ENCODE peak calls at places on chromosomes 12 and 14, in seven cellular contexts. One of them, this sample, is unnamed.

GRCh38 chr12:54051916-54052744 is 1.5 kb upstream of the HOXC4 start:
- DNase-seq in osteocyte: no peak
- DNase-seq in A549: no peak
- DNase-seq in fibroblast of lung: no peak
- DNase-seq in lower lobe of right lung: no peak
- DNase-seq in WERI-Rb-1: no peak
- DNase-seq in lower leg skin: no peak
- DNase-seq in this sample: no peak

GRCh38 chr12:60035835-60036234 is 440.0 kb downstream of the SLC16A7 start:
- DNase-seq in A549: no peak
- DNase-seq in fibroblast of lung: no peak
- DNase-seq in lower lobe of right lung: no peak
- DNase-seq in lower leg skin: no peak
- DNase-seq in osteocyte: no peak
- DNase-seq in WERI-Rb-1: no peak
- DNase-seq in this sample: peak; percentile 32

GRCh38 chr12:39329015-39329414 is 113.9 kb downstream of the KIF21A start:
- DNase-seq in fibroblast of lung: no peak
- DNase-seq in osteocyte: no peak
- DNase-seq in lower lobe of right lung: no peak
- DNase-seq in WERI-Rb-1: no peak
- DNase-seq in A549: no peak
- DNase-seq in lower leg skin: no peak
- DNase-seq in this sample: no peak

GRCh38 chr12:86551146-86551571 is 295.0 kb upstream of the MGAT4C start:
- DNase-seq in lower leg skin: no peak
- DNase-seq in fibroblast of lung: peak; percentile 12
- DNase-seq in WERI-Rb-1: no peak
- DNase-seq in osteocyte: no peak
- DNase-seq in A549: no peak
- DNase-seq in lower lobe of right lung: no peak
- DNase-seq in this sample: no peak

GRCh38 chr14:39107624-39108023 is 4.6 kb upstream of the SEC23A start:
- DNase-seq in fibroblast of lung: peak; percentile 67
- DNase-seq in WERI-Rb-1: no peak
- DNase-seq in lower lobe of right lung: no peak
- DNase-seq in A549: peak; percentile 44
- DNase-seq in lower leg skin: no peak
- DNase-seq in osteocyte: no peak
- DNase-seq in this sample: peak; percentile 35

GRCh38 chr12:124148481-124148880 is 146.4 kb upstream of the RFLNA start:
- DNase-seq in osteocyte: no peak
- DNase-seq in A549: no peak
- DNase-seq in WERI-Rb-1: no peak
- DNase-seq in lower lobe of right lung: no peak
- DNase-seq in lower leg skin: no peak
- DNase-seq in fibroblast of lung: no peak
- DNase-seq in this sample: no peak

GRCh38 chr14:21233457-21234076 is 35.7 kb downstream of the HNRNPC start:
- DNase-seq in A549: peak; percentile 48
- DNase-seq in osteocyte: no peak
- DNase-seq in lower leg skin: no peak
- DNase-seq in lower lobe of right lung: no peak
- DNase-seq in fibroblast of lung: peak; percentile 18
- DNase-seq in WERI-Rb-1: peak; percentile 28
- DNase-seq in this sample: no peak

GRCh38 chr14:93410021-93410420 is 20.7 kb upstream of the UNC79 start:
- DNase-seq in lower lobe of right lung: no peak
- DNase-seq in osteocyte: no peak
- DNase-seq in A549: no peak
- DNase-seq in WERI-Rb-1: no peak
- DNase-seq in fibroblast of lung: no peak
- DNase-seq in lower leg skin: no peak
- DNase-seq in this sample: no peak

GRCh38 chr12:60760965-60761364 is 1165.1 kb downstream of the SLC16A7 start:
- DNase-seq in WERI-Rb-1: no peak
- DNase-seq in lower lobe of right lung: no peak
- DNase-seq in A549: no peak
- DNase-seq in fibroblast of lung: no peak
- DNase-seq in osteocyte: no peak
- DNase-seq in lower leg skin: no peak
- DNase-seq in this sample: no peak

GRCh38 chr12:29164477-29165163 is 15.5 kb downstream of the FAR2 start:
- DNase-seq in WERI-Rb-1: no peak
- DNase-seq in lower leg skin: no peak
- DNase-seq in lower lobe of right lung: no peak
- DNase-seq in A549: no peak
- DNase-seq in osteocyte: no peak
- DNase-seq in fibroblast of lung: peak; percentile 85
- DNase-seq in this sample: no peak

GRCh38 chr14:24339284-24340151 is at the start of gene RIPK3:
- DNase-seq in lower leg skin: no peak
- DNase-seq in lower lobe of right lung: peak; percentile 87
- DNase-seq in osteocyte: no peak
- DNase-seq in fibroblast of lung: no peak
- DNase-seq in A549: no peak
- DNase-seq in WERI-Rb-1: no peak
- DNase-seq in this sample: no peak

GRCh38 chr12:54370218-54370730 is 6.0 kb upstream of the GPR84 start:
- DNase-seq in lower leg skin: no peak
- DNase-seq in A549: peak; percentile 90
- DNase-seq in fibroblast of lung: peak; percentile 83
- DNase-seq in WERI-Rb-1: peak; percentile 82
- DNase-seq in osteocyte: peak; percentile 95
- DNase-seq in lower lobe of right lung: peak; percentile 79
- DNase-seq in this sample: peak; percentile 83

GRCh38 chr12:130714091-130714590 is 2.0 kb downstream of the RIMBP2 start:
- DNase-seq in fibroblast of lung: no peak
- DNase-seq in A549: no peak
- DNase-seq in lower leg skin: no peak
- DNase-seq in WERI-Rb-1: no peak
- DNase-seq in osteocyte: no peak
- DNase-seq in lower lobe of right lung: no peak
- DNase-seq in this sample: no peak

GRCh38 chr12:44571031-44571550 is 305.0 kb downstream of the NELL2 start:
- DNase-seq in osteocyte: no peak
- DNase-seq in lower leg skin: no peak
- DNase-seq in A549: no peak
- DNase-seq in fibroblast of lung: no peak
- DNase-seq in lower lobe of right lung: no peak
- DNase-seq in WERI-Rb-1: no peak
- DNase-seq in this sample: no peak

GRCh38 chr14:48857366-48857765 is 728.8 kb downstream of the RPS29 start:
- DNase-seq in lower lobe of right lung: no peak
- DNase-seq in lower leg skin: no peak
- DNase-seq in osteocyte: no peak
- DNase-seq in A549: no peak
- DNase-seq in fibroblast of lung: no peak
- DNase-seq in WERI-Rb-1: no peak
- DNase-seq in this sample: no peak

GRCh38 chr12:41339784-41340183 is 151.7 kb downstream of the PDZRN4 start:
- DNase-seq in lower lobe of right lung: no peak
- DNase-seq in WERI-Rb-1: no peak
- DNase-seq in osteocyte: no peak
- DNase-seq in A549: no peak
- DNase-seq in lower leg skin: no peak
- DNase-seq in fibroblast of lung: no peak
- DNase-seq in this sample: no peak

GRCh38 chr14:79056879-79057278 is 886.7 kb downstream of the NRXN3 start:
- DNase-seq in lower lobe of right lung: no peak
- DNase-seq in lower leg skin: no peak
- DNase-seq in WERI-Rb-1: no peak
- DNase-seq in A549: no peak
- DNase-seq in fibroblast of lung: peak; percentile 86
- DNase-seq in osteocyte: no peak
- DNase-seq in this sample: peak; percentile 43

GRCh38 chr12:124469193-124469888 is 98.1 kb downstream of the NCOR2 start:
- DNase-seq in A549: peak; percentile 58
- DNase-seq in WERI-Rb-1: peak; percentile 59
- DNase-seq in fibroblast of lung: peak; percentile 18
- DNase-seq in lower lobe of right lung: no peak
- DNase-seq in osteocyte: no peak
- DNase-seq in lower leg skin: no peak
- DNase-seq in this sample: no peak

GRCh38 chr14:30767624-30768023 is 106.7 kb upstream of the COCH start:
- DNase-seq in WERI-Rb-1: no peak
- DNase-seq in lower leg skin: no peak
- DNase-seq in lower lobe of right lung: no peak
- DNase-seq in A549: no peak
- DNase-seq in osteocyte: no peak
- DNase-seq in fibroblast of lung: no peak
- DNase-seq in this sample: no peak
- TF ChIP-seq CTCF in WERI-Rb-1: no peak
- TF ChIP-seq CTCF in lower leg skin: no peak
- TF ChIP-seq CTCF in lower lobe of right lung: no peak
- TF ChIP-seq CTCF in A549: no peak
- TF ChIP-seq CTCF in osteocyte: no peak
- TF ChIP-seq CTCF in fibroblast of lung: no peak
- TF ChIP-seq CTCF in this sample: no peak

DNA sequence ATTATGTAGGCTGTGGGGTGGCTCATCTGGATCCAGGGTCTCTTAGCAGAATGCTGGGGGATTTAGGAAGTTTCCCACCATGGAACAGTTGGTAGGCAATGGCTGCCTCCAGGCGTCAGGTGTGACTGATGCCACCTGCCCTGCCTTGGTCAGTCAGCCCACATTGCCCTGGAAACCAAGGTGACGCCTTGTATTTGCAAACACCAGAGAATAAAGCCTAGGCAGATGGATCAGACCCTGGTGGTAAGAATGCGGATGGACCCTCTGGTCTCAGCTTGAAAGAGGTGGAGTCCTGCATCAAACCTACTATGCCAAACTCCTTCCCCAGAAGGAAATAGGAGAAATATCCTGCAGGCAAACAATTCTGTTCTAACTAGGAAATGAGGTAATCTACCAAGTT is 38.2 kb downstream of the NCKAP5L start:
- DNase-seq in WERI-Rb-1: no peak
- DNase-seq in osteocyte: no peak
- DNase-seq in lower lobe of right lung: no peak
- DNase-seq in lower leg skin: no peak
- DNase-seq in A549: peak; percentile 30
- DNase-seq in fibroblast of lung: no peak
- DNase-seq in this sample: no peak
- TF ChIP-seq CTCF in WERI-Rb-1: peak; percentile 5
- TF ChIP-seq CTCF in osteocyte: no peak
- TF ChIP-seq CTCF in lower lobe of right lung: no peak
- TF ChIP-seq CTCF in lower leg skin: no peak
- TF ChIP-seq CTCF in A549: no peak
- TF ChIP-seq CTCF in fibroblast of lung: peak; percentile 4
- TF ChIP-seq CTCF in this sample: peak; percentile 51

DNA sequence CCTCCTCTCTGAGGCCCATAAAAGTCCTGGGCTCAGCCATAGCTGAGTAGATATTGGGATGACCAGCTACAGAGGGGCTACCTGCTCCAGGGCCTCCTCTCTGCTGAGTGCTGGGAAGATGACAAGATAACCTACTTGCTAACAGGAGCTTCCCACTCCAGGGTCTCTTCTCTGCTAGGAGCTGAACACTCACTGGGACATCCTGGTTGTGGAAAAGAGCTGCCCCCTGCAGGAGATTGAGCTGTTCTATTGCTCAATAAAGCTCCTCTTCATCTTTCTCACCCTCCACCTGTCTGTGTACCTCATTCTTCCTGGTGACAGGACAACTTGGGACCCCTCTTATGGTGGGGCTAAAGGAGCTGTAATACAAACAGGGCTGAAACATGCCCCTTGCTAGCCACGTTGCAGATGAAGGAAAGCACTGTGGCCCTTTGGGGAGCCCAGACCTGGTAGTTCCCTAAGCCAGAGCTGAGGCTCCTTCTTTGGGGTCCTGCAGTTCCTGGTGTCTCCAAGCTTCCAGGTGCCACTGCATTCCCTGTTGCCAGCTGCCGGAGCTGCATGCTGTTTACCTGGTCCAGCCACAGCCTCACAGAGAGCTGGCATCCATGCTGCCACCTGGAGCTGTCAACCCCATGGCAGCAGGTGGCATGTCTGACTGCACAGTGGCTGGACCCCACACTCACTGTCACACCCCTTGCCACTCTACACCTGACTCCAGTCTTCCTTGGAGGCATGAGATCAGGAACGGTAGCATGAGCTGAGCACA is 598.5 kb upstream of the LMO3 start:
- DNase-seq in A549: no peak
- DNase-seq in lower lobe of right lung: no peak
- DNase-seq in fibroblast of lung: no peak
- DNase-seq in WERI-Rb-1: no peak
- DNase-seq in lower leg skin: no peak
- DNase-seq in osteocyte: no peak
- DNase-seq in this sample: no peak
- TF ChIP-seq CTCF in A549: no peak
- TF ChIP-seq CTCF in lower lobe of right lung: no peak
- TF ChIP-seq CTCF in fibroblast of lung: no peak
- TF ChIP-seq CTCF in WERI-Rb-1: peak; percentile 14
- TF ChIP-seq CTCF in lower leg skin: no peak
- TF ChIP-seq CTCF in osteocyte: no peak
- TF ChIP-seq CTCF in this sample: no peak

GRCh38 chr12:27969011-27969900 is 3.3 kb downstream of the PTHLH start:
- DNase-seq in fibroblast of lung: peak; percentile 38
- DNase-seq in lower leg skin: no peak
- DNase-seq in A549: peak; percentile 69
- DNase-seq in lower lobe of right lung: no peak
- DNase-seq in osteocyte: no peak
- DNase-seq in WERI-Rb-1: peak; percentile 18
- DNase-seq in this sample: peak; percentile 36

GRCh38 chr12:27971606-27972005 is 927 bp downstream of the PTHLH start:
- DNase-seq in lower lobe of right lung: no peak
- DNase-seq in fibroblast of lung: no peak
- DNase-seq in WERI-Rb-1: no peak
- DNase-seq in A549: no peak
- DNase-seq in osteocyte: no peak
- DNase-seq in lower leg skin: no peak
- DNase-seq in this sample: no peak

GRCh38 chr12:27969901-27970390 is 2.6 kb downstream of the PTHLH start:
- DNase-seq in lower lobe of right lung: peak; percentile 56
- DNase-seq in fibroblast of lung: no peak
- DNase-seq in A549: peak; percentile 90
- DNase-seq in WERI-Rb-1: peak; percentile 66
- DNase-seq in osteocyte: peak; percentile 85
- DNase-seq in lower leg skin: no peak
- DNase-seq in this sample: peak; percentile 35

GRCh38 chr12:27970981-27971489 is 1.5 kb downstream of the PTHLH start:
- DNase-seq in fibroblast of lung: peak; percentile 23
- DNase-seq in osteocyte: no peak
- DNase-seq in A549: no peak
- DNase-seq in WERI-Rb-1: no peak
- DNase-seq in lower leg skin: no peak
- DNase-seq in lower lobe of right lung: no peak
- DNase-seq in this sample: no peak

DNA sequence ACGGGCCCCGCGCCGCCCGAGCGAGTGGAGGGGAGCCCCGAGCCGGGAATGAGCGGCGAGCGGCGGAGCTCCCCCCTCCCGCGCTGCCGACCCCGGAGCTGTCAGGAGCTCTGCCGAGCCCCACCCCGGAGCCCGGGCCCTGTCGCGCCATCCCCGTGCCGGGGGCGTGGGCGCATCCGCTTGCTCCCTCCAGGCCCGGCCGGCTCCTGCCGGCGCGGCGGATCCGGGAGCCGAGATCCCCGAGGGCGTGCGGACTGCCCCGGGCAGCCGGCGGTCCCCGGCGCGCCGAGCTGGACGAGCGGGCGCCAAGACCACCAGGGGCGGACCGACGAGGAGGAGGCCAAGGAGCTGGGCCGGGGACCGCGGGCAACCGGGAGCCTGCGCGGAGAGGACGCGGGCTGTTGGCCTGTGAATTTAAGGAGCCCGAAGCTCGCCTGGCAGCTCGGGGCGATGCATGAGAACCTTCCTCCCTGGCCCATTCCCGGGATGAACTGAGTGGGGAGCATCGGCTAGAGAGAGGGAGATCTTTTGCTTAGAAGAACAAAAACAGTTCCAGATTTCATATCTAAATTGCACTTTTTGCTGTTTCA is 2.0 kb downstream of the PTHLH start:
- DNase-seq in osteocyte: no peak
- DNase-seq in lower leg skin: no peak
- DNase-seq in A549: peak; percentile 50
- DNase-seq in WERI-Rb-1: peak; percentile 25
- DNase-seq in fibroblast of lung: peak; percentile 35
- DNase-seq in lower lobe of right lung: no peak
- DNase-seq in this sample: no peak
- TF ChIP-seq CTCF in osteocyte: no peak
- TF ChIP-seq CTCF in lower leg skin: no peak
- TF ChIP-seq CTCF in A549: no peak
- TF ChIP-seq CTCF in WERI-Rb-1: no peak
- TF ChIP-seq CTCF in fibroblast of lung: no peak
- TF ChIP-seq CTCF in lower lobe of right lung: no peak
- TF ChIP-seq CTCF in this sample: no peak